ENCODE peak calls at places on chromosomes 16 and 17, in eight cellular contexts. One of them, this sample, is unnamed.

GRCh38 chr17:80755650-80756405 is 211.2 kb downstream of the RPTOR start:
- DNase-seq in EL: no peak
- DNase-seq in posterior vena cava: peak
- DNase-seq in activated naive CD8-positive, alpha-beta T cell treated with anti-CD3 and anti-CD28 coated beads, Interleukin-2, amount 50 U/mL, for 24 hours: no peak
- DNase-seq in breast epithelium: no peak
- DNase-seq in CD4-positive, alpha-beta T cell: no peak
- DNase-seq in HuH-7.5: peak
- DNase-seq in lower leg skin: no peak
- DNase-seq in this sample: no peak

GRCh38 chr17:76581515-76581914 is 4.1 kb downstream of the ST6GALNAC2 start:
- DNase-seq in EL: no peak
- DNase-seq in posterior vena cava: peak
- DNase-seq in activated naive CD8-positive, alpha-beta T cell treated with anti-CD3 and anti-CD28 coated beads, Interleukin-2, amount 50 U/mL, for 24 hours: no peak
- DNase-seq in breast epithelium: peak
- DNase-seq in CD4-positive, alpha-beta T cell: no peak
- DNase-seq in HuH-7.5: no peak
- DNase-seq in lower leg skin: no peak
- DNase-seq in this sample: no peak

GRCh38 chr17:17790673-17791464 is 45.9 kb downstream of the SREBF1 start:
- DNase-seq in EL: no peak
- DNase-seq in posterior vena cava: no peak
- DNase-seq in activated naive CD8-positive, alpha-beta T cell treated with anti-CD3 and anti-CD28 coated beads, Interleukin-2, amount 50 U/mL, for 24 hours: no peak
- DNase-seq in breast epithelium: no peak
- DNase-seq in CD4-positive, alpha-beta T cell: no peak
- DNase-seq in HuH-7.5: no peak
- DNase-seq in lower leg skin: no peak
- DNase-seq in this sample: no peak

GRCh38 chr16:29857133-29857760 is 5.8 kb downstream of the CDIPT start:
- DNase-seq in EL: peak
- DNase-seq in posterior vena cava: no peak
- DNase-seq in activated naive CD8-positive, alpha-beta T cell treated with anti-CD3 and anti-CD28 coated beads, Interleukin-2, amount 50 U/mL, for 24 hours: no peak
- DNase-seq in breast epithelium: no peak
- DNase-seq in CD4-positive, alpha-beta T cell: no peak
- DNase-seq in HuH-7.5: no peak
- DNase-seq in lower leg skin: no peak
- DNase-seq in this sample: no peak

GRCh38 chr17:77810536-77810935 is 148.0 kb upstream of the TNRC6C start:
- DNase-seq in EL: peak
- DNase-seq in posterior vena cava: peak
- DNase-seq in activated naive CD8-positive, alpha-beta T cell treated with anti-CD3 and anti-CD28 coated beads, Interleukin-2, amount 50 U/mL, for 24 hours: no peak
- DNase-seq in breast epithelium: peak
- DNase-seq in CD4-positive, alpha-beta T cell: no peak
- DNase-seq in HuH-7.5: no peak
- DNase-seq in lower leg skin: peak
- DNase-seq in this sample: peak

GRCh38 chr16:11089504-11090124 is 145.2 kb downstream of the CLEC16A start:
- DNase-seq in EL: peak
- DNase-seq in posterior vena cava: peak
- DNase-seq in activated naive CD8-positive, alpha-beta T cell treated with anti-CD3 and anti-CD28 coated beads, Interleukin-2, amount 50 U/mL, for 24 hours: no peak
- DNase-seq in breast epithelium: no peak
- DNase-seq in CD4-positive, alpha-beta T cell: no peak
- DNase-seq in HuH-7.5: no peak
- DNase-seq in lower leg skin: no peak
- DNase-seq in this sample: no peak

GRCh38 chr17:59812139-59812538 is 80.6 kb downstream of the TUBD1 start:
- DNase-seq in EL: no peak
- DNase-seq in posterior vena cava: no peak
- DNase-seq in activated naive CD8-positive, alpha-beta T cell treated with anti-CD3 and anti-CD28 coated beads, Interleukin-2, amount 50 U/mL, for 24 hours: no peak
- DNase-seq in breast epithelium: no peak
- DNase-seq in CD4-positive, alpha-beta T cell: no peak
- DNase-seq in HuH-7.5: no peak
- DNase-seq in lower leg skin: no peak
- DNase-seq in this sample: no peak

GRCh38 chr16:57510016-57510871 is 24.0 kb upstream of the DOK4 start:
- DNase-seq in EL: no peak
- DNase-seq in posterior vena cava: peak
- DNase-seq in activated naive CD8-positive, alpha-beta T cell treated with anti-CD3 and anti-CD28 coated beads, Interleukin-2, amount 50 U/mL, for 24 hours: no peak
- DNase-seq in breast epithelium: no peak
- DNase-seq in CD4-positive, alpha-beta T cell: no peak
- DNase-seq in HuH-7.5: no peak
- DNase-seq in lower leg skin: no peak
- DNase-seq in this sample: no peak

GRCh38 chr17:56570199-56570598 is 23.3 kb upstream of the NOG start:
- DNase-seq in EL: peak
- DNase-seq in posterior vena cava: no peak
- DNase-seq in activated naive CD8-positive, alpha-beta T cell treated with anti-CD3 and anti-CD28 coated beads, Interleukin-2, amount 50 U/mL, for 24 hours: no peak
- DNase-seq in breast epithelium: no peak
- DNase-seq in CD4-positive, alpha-beta T cell: no peak
- DNase-seq in HuH-7.5: no peak
- DNase-seq in lower leg skin: no peak
- DNase-seq in this sample: no peak

GRCh38 chr17:57096472-57097198 is 11.6 kb downstream of the AKAP1 start:
- DNase-seq in EL: no peak
- DNase-seq in posterior vena cava: no peak
- DNase-seq in activated naive CD8-positive, alpha-beta T cell treated with anti-CD3 and anti-CD28 coated beads, Interleukin-2, amount 50 U/mL, for 24 hours: no peak
- DNase-seq in breast epithelium: no peak
- DNase-seq in CD4-positive, alpha-beta T cell: no peak
- DNase-seq in HuH-7.5: peak
- DNase-seq in lower leg skin: no peak
- DNase-seq in this sample: no peak